ENCODE peak calls at places on chromosome 18, in four cellular contexts. H is endothelial cell of umbilical vein, G is fibroblast of lung, K is Peyer's patch. O is an unnamed sample.

GRCh38 chr18:79523738-79524180 is 128.0 kb downstream of the NFATC1 start:
- DNase-seq in H (no peak), G (no peak), K (no peak), O (no peak)

GRCh38 chr18:51617572-51618260 is 420.2 kb upstream of the MEX3C start:
- DNase-seq in H (no peak), G (no peak), K (no peak), O (peak; percentile 10)

GRCh38 chr18:49016648-49017539 is 66.1 kb upstream of the SMAD7 start:
- DNase-seq in H (peak; percentile 22), G (peak; percentile 62), K (peak; percentile 42), O (peak; percentile 92)

GRCh38 chr18:79779021-79779699 is 18.6 kb upstream of the KCNG2 start:
- DNase-seq in H (no peak), G (no peak), K (peak; percentile 21), O (no peak)

GRCh38 chr18:8718401-8718913 is 13.1 kb downstream of the MTCL1 start:
- DNase-seq in H (no peak), G (no peak), K (no peak), O (no peak)

GRCh38 chr18:80253871-80254492 is 6.7 kb upstream of the PARD6G start:
- DNase-seq in H (no peak), G (no peak), K (no peak), O (no peak)

GRCh38 chr18:58310517-58310916 is 266.5 kb downstream of the NEDD4L start:
- DNase-seq in H (no peak), G (no peak), K (peak; percentile 78), O (no peak)

GRCh38 chr18:67109535-67109934 is 407.0 kb downstream of the DSEL start:
- DNase-seq in H (no peak), G (no peak), K (no peak), O (no peak)

GRCh38 chr18:48735070-48735676 is 196.3 kb downstream of the CTIF start:
- DNase-seq in H (peak; percentile 61), G (no peak), K (no peak), O (no peak)

GRCh38 chr18:9663377-9663776 is 44.7 kb upstream of the RAB31 start:
- DNase-seq in H (no peak), G (no peak), K (no peak), O (no peak)

GRCh38 chr18:24089059-24089458 is 49.8 kb upstream of the CABYR start:
- DNase-seq in H (peak; percentile 24), G (peak; percentile 19), K (no peak), O (no peak)

GRCh38 chr18:6734746-6735430 is 5.4 kb downstream of the ARHGAP28 start:
- DNase-seq in H (no peak), G (peak; percentile 83), K (no peak), O (no peak)

GRCh38 chr18:50083708-50084107 is 111.2 kb downstream of the MYO5B start:
- DNase-seq in H (no peak), G (no peak), K (no peak), O (no peak)

GRCh38 chr18:24086082-24086481 is 52.8 kb upstream of the CABYR start:
- DNase-seq in H (no peak), G (no peak), K (no peak), O (no peak)

GRCh38 chr18:9475643-9476580 is 599 bp downstream of the RALBP1 start:
- DNase-seq in H (peak; percentile 64), G (peak; percentile 44), K (no peak), O (peak; percentile 29)

GRCh38 chr18:77062518-77063003 is 70.0 kb downstream of the MBP start:
- DNase-seq in H (no peak), G (peak; percentile 74), K (no peak), O (no peak)

GRCh38 chr18:57052173-57052572 is 94.7 kb upstream of the BOD1L2 start:
- DNase-seq in H (no peak), G (no peak), K (no peak), O (no peak)

GRCh38 chr18:46336278-46337205 is 232.4 kb downstream of the HAUS1 start:
- DNase-seq in H (no peak), G (no peak), K (no peak), O (no peak)

GRCh38 chr18:29251681-29252080 is 1074.8 kb upstream of the CDH2 start:
- DNase-seq in H (no peak), G (no peak), K (no peak), O (no peak)

GRCh38 chr18:43625582-43625981 is 348.3 kb upstream of the SYT4 start:
- DNase-seq in H (no peak), G (no peak), K (no peak), O (no peak)

GRCh38 chr18:35478520-35479435 is 19.0 kb downstream of the INO80C start:
- DNase-seq in H (peak; percentile 81), G (peak; percentile 80), K (no peak), O (peak; percentile 86)

GRCh38 chr18:41347057-41347456 is 608.0 kb upstream of the PIK3C3 start:
- DNase-seq in H (no peak), G (peak; percentile 82), K (no peak), O (no peak)

GRCh38 chr18:4060427-4061281 is 394.5 kb downstream of the DLGAP1 start:
- DNase-seq in H (no peak), G (no peak), K (no peak), O (peak; percentile 27)

GRCh38 chr18:67730884-67731283 is 214.4 kb upstream of the DSEL start:
- DNase-seq in H (peak; percentile 75), G (peak; percentile 27), K (no peak), O (peak; percentile 0)

O was measured in Caki2.